ENCODE peak calls at places on chromosome 19, in five cellular contexts. One of them, this sample, is unnamed.

GRCh38 chr19:12838893-12839656 is 760 bp downstream of the MAST1 start:
- DNase-seq in activated B cell treated with CpG ODN at 0.5 μM for 24 hours: no peak
- DNase-seq in MCF 10A: no peak
- DNase-seq in foreskin fibroblast: no peak
- DNase-seq in uterus: no peak
- DNase-seq in this sample: no peak

GRCh38 chr19:608155-609000 is 18.7 kb downstream of the HCN2 start:
- DNase-seq in activated B cell treated with CpG ODN at 0.5 μM for 24 hours: no peak
- DNase-seq in MCF 10A: no peak
- DNase-seq in foreskin fibroblast: no peak
- DNase-seq in uterus: no peak
- DNase-seq in this sample: no peak

GRCh38 chr19:43395561-43395960 is 19.1 kb upstream of the TEX101 start:
- DNase-seq in activated B cell treated with CpG ODN at 0.5 μM for 24 hours: no peak
- DNase-seq in MCF 10A: peak; percentile 12
- DNase-seq in foreskin fibroblast: no peak
- DNase-seq in uterus: no peak
- DNase-seq in this sample: no peak

GRCh38 chr19:45575216-45575615 is 9.4 kb downstream of the OPA3 start:
- DNase-seq in activated B cell treated with CpG ODN at 0.5 μM for 24 hours: no peak
- DNase-seq in MCF 10A: no peak
- DNase-seq in foreskin fibroblast: no peak
- DNase-seq in uterus: no peak
- DNase-seq in this sample: no peak

GRCh38 chr19:15671891-15672579 is 852 bp upstream of the CYP4F12 start:
- DNase-seq in activated B cell treated with CpG ODN at 0.5 μM for 24 hours: no peak
- DNase-seq in MCF 10A: no peak
- DNase-seq in foreskin fibroblast: no peak
- DNase-seq in uterus: no peak
- DNase-seq in this sample: no peak

GRCh38 chr19:10748195-10748923 is 30.5 kb downstream of the DNM2 start:
- DNase-seq in activated B cell treated with CpG ODN at 0.5 μM for 24 hours: no peak
- DNase-seq in MCF 10A: no peak
- DNase-seq in foreskin fibroblast: no peak
- DNase-seq in uterus: no peak
- DNase-seq in this sample: no peak

GRCh38 chr19:38893341-38893771 is 6.1 kb downstream of the SIRT2 start:
- DNase-seq in activated B cell treated with CpG ODN at 0.5 μM for 24 hours: no peak
- DNase-seq in MCF 10A: no peak
- DNase-seq in foreskin fibroblast: no peak
- DNase-seq in uterus: no peak
- DNase-seq in this sample: no peak

GRCh38 chr19:2233601-2234280 is 2.4 kb downstream of the PLEKHJ1 start:
- DNase-seq in activated B cell treated with CpG ODN at 0.5 μM for 24 hours: no peak
- DNase-seq in MCF 10A: no peak
- DNase-seq in foreskin fibroblast: no peak
- DNase-seq in uterus: no peak
- DNase-seq in this sample: no peak

GRCh38 chr19:6057651-6058365 is 52.5 kb downstream of the RFX2 start:
- DNase-seq in activated B cell treated with CpG ODN at 0.5 μM for 24 hours: no peak
- DNase-seq in MCF 10A: no peak
- DNase-seq in foreskin fibroblast: no peak
- DNase-seq in uterus: no peak
- DNase-seq in this sample: no peak

GRCh38 chr19:2150794-2151338 is 500 bp downstream of the AP3D1 start:
- DNase-seq in activated B cell treated with CpG ODN at 0.5 μM for 24 hours: no peak
- DNase-seq in MCF 10A: peak; percentile 20
- DNase-seq in foreskin fibroblast: peak; percentile 32
- DNase-seq in uterus: no peak
- DNase-seq in this sample: no peak

GRCh38 chr19:1671716-1672037 is 19.3 kb upstream of the TCF3 start:
- DNase-seq in activated B cell treated with CpG ODN at 0.5 μM for 24 hours: no peak
- DNase-seq in MCF 10A: peak; percentile 33
- DNase-seq in foreskin fibroblast: no peak
- DNase-seq in uterus: no peak
- DNase-seq in this sample: no peak

GRCh38 chr19:35797663-35798062 is 15.0 kb downstream of the PRODH2 start:
- DNase-seq in activated B cell treated with CpG ODN at 0.5 μM for 24 hours: no peak
- DNase-seq in MCF 10A: no peak
- DNase-seq in foreskin fibroblast: no peak
- DNase-seq in uterus: no peak
- DNase-seq in this sample: no peak

GRCh38 chr19:13742756-13743155 is 21.6 kb upstream of the MRI1 start:
- DNase-seq in activated B cell treated with CpG ODN at 0.5 μM for 24 hours: no peak
- DNase-seq in MCF 10A: no peak
- DNase-seq in foreskin fibroblast: peak; percentile 80
- DNase-seq in uterus: no peak
- DNase-seq in this sample: no peak

GRCh38 chr19:17841810-17842662 is 5.7 kb downstream of the JAK3 start:
- DNase-seq in activated B cell treated with CpG ODN at 0.5 μM for 24 hours: no peak
- DNase-seq in MCF 10A: peak; percentile 83
- DNase-seq in foreskin fibroblast: peak; percentile 91
- DNase-seq in uterus: peak; percentile 75
- DNase-seq in this sample: no peak

GRCh38 chr19:28705008-28705407 is 507.9 kb downstream of the UQCRFS1 start:
- DNase-seq in activated B cell treated with CpG ODN at 0.5 μM for 24 hours: no peak
- DNase-seq in MCF 10A: no peak
- DNase-seq in foreskin fibroblast: peak; percentile 87
- DNase-seq in uterus: no peak
- DNase-seq in this sample: peak; percentile 41

GRCh38 chr19:38021356-38021755 is 114.3 kb downstream of the SIPA1L3 start:
- DNase-seq in activated B cell treated with CpG ODN at 0.5 μM for 24 hours: no peak
- DNase-seq in MCF 10A: no peak
- DNase-seq in foreskin fibroblast: peak; percentile 48
- DNase-seq in uterus: no peak
- DNase-seq in this sample: no peak

GRCh38 chr19:45440873-45441654 is 17.3 kb upstream of the ERCC1 start:
- DNase-seq in activated B cell treated with CpG ODN at 0.5 μM for 24 hours: no peak
- DNase-seq in MCF 10A: peak; percentile 39
- DNase-seq in foreskin fibroblast: peak; percentile 61
- DNase-seq in uterus: no peak
- DNase-seq in this sample: no peak

GRCh38 chr19:15683411-15683810 is 10.5 kb downstream of the CYP4F12 start:
- DNase-seq in activated B cell treated with CpG ODN at 0.5 μM for 24 hours: no peak
- DNase-seq in MCF 10A: no peak
- DNase-seq in foreskin fibroblast: no peak
- DNase-seq in uterus: no peak
- DNase-seq in this sample: no peak

GRCh38 chr19:38210458-38210987 is 13.5 kb downstream of the DPF1 start:
- DNase-seq in activated B cell treated with CpG ODN at 0.5 μM for 24 hours: no peak
- DNase-seq in MCF 10A: no peak
- DNase-seq in foreskin fibroblast: peak; percentile 69
- DNase-seq in uterus: peak; percentile 23
- DNase-seq in this sample: no peak

GRCh38 chr19:8526345-8527062 is 12.5 kb upstream of the ZNF414 start:
- DNase-seq in activated B cell treated with CpG ODN at 0.5 μM for 24 hours: peak; percentile 43
- DNase-seq in MCF 10A: peak; percentile 94
- DNase-seq in foreskin fibroblast: peak; percentile 95
- DNase-seq in uterus: peak; percentile 94
- DNase-seq in this sample: peak; percentile 63

GRCh38 chr19:35811317-35812219 is 1.1 kb downstream of the PRODH2 start:
- DNase-seq in activated B cell treated with CpG ODN at 0.5 μM for 24 hours: no peak
- DNase-seq in MCF 10A: no peak
- DNase-seq in foreskin fibroblast: no peak
- DNase-seq in uterus: no peak
- DNase-seq in this sample: no peak

GRCh38 chr19:34506026-34506370 is 24.4 kb downstream of the WTIP start:
- DNase-seq in activated B cell treated with CpG ODN at 0.5 μM for 24 hours: no peak
- DNase-seq in MCF 10A: no peak
- DNase-seq in foreskin fibroblast: no peak
- DNase-seq in uterus: no peak
- DNase-seq in this sample: no peak

GRCh38 chr19:13834308-13834790 is 39.1 kb downstream of the ZSWIM4 start:
- DNase-seq in activated B cell treated with CpG ODN at 0.5 μM for 24 hours: no peak
- DNase-seq in MCF 10A: peak; percentile 65
- DNase-seq in foreskin fibroblast: peak; percentile 76
- DNase-seq in uterus: no peak
- DNase-seq in this sample: no peak

GRCh38 chr19:47315125-47315821 is 5.6 kb downstream of the C5AR1 start:
- DNase-seq in activated B cell treated with CpG ODN at 0.5 μM for 24 hours: no peak
- DNase-seq in MCF 10A: peak; percentile 98
- DNase-seq in foreskin fibroblast: peak; percentile 97
- DNase-seq in uterus: peak; percentile 45
- DNase-seq in this sample: no peak

GRCh38 chr19:4059493-4059880 is 7.2 kb downstream of the ZBTB7A start:
- DNase-seq in activated B cell treated with CpG ODN at 0.5 μM for 24 hours: no peak
- DNase-seq in MCF 10A: peak; percentile 44
- DNase-seq in foreskin fibroblast: no peak
- DNase-seq in uterus: no peak
- DNase-seq in this sample: no peak

GRCh38 chr19:4058696-4059492 is 7.8 kb downstream of the ZBTB7A start:
- DNase-seq in activated B cell treated with CpG ODN at 0.5 μM for 24 hours: no peak
- DNase-seq in MCF 10A: no peak
- DNase-seq in foreskin fibroblast: no peak
- DNase-seq in uterus: no peak
- DNase-seq in this sample: no peak

GRCh38 chr19:4059931-4060620 is 6.6 kb downstream of the ZBTB7A start:
- DNase-seq in activated B cell treated with CpG ODN at 0.5 μM for 24 hours: no peak
- DNase-seq in MCF 10A: peak; percentile 80
- DNase-seq in foreskin fibroblast: no peak
- DNase-seq in uterus: peak; percentile 87
- DNase-seq in this sample: no peak

GRCh38 chr19:4060621-4061177 is 6.0 kb downstream of the ZBTB7A start:
- DNase-seq in activated B cell treated with CpG ODN at 0.5 μM for 24 hours: no peak
- DNase-seq in MCF 10A: no peak
- DNase-seq in foreskin fibroblast: no peak
- DNase-seq in uterus: no peak
- DNase-seq in this sample: no peak

GRCh38 chr19:4057913-4058695 is 8.6 kb downstream of the ZBTB7A start:
- DNase-seq in activated B cell treated with CpG ODN at 0.5 μM for 24 hours: no peak
- DNase-seq in MCF 10A: peak; percentile 96
- DNase-seq in foreskin fibroblast: peak; percentile 97
- DNase-seq in uterus: peak; percentile 94
- DNase-seq in this sample: peak; percentile 68
- TF ChIP-seq CTCF in activated B cell treated with CpG ODN at 0.5 μM for 24 hours: no peak
- TF ChIP-seq CTCF in MCF 10A: peak; percentile 21
- TF ChIP-seq CTCF in foreskin fibroblast: peak; percentile 15
- TF ChIP-seq CTCF in uterus: no peak
- TF ChIP-seq CTCF in this sample: peak; percentile 16

GRCh38 chr19:54653181-54653809 is 9.5 kb upstream of the LILRB4 start:
- DNase-seq in activated B cell treated with CpG ODN at 0.5 μM for 24 hours: no peak
- DNase-seq in MCF 10A: peak; percentile 53
- DNase-seq in foreskin fibroblast: peak; percentile 32
- DNase-seq in uterus: no peak
- DNase-seq in this sample: no peak
- TF ChIP-seq CTCF in activated B cell treated with CpG ODN at 0.5 μM for 24 hours: peak; percentile 88
- TF ChIP-seq CTCF in MCF 10A: peak; percentile 38
- TF ChIP-seq CTCF in foreskin fibroblast: peak; percentile 21
- TF ChIP-seq CTCF in uterus: no peak
- TF ChIP-seq CTCF in this sample: peak; percentile 31

GRCh38 chr19:49915271-49915670 is 13.7 kb upstream of the ATF5 start:
- DNase-seq in activated B cell treated with CpG ODN at 0.5 μM for 24 hours: no peak
- DNase-seq in MCF 10A: no peak
- DNase-seq in foreskin fibroblast: no peak
- DNase-seq in uterus: no peak
- DNase-seq in this sample: no peak
- TF ChIP-seq CTCF in activated B cell treated with CpG ODN at 0.5 μM for 24 hours: no peak
- TF ChIP-seq CTCF in MCF 10A: no peak
- TF ChIP-seq CTCF in foreskin fibroblast: no peak
- TF ChIP-seq CTCF in uterus: no peak
- TF ChIP-seq CTCF in this sample: no peak

GRCh38 chr19:55031178-55031577 is 6.9 kb downstream of the GP6 start:
- DNase-seq in activated B cell treated with CpG ODN at 0.5 μM for 24 hours: no peak
- DNase-seq in MCF 10A: no peak
- DNase-seq in foreskin fibroblast: no peak
- DNase-seq in uterus: no peak
- DNase-seq in this sample: no peak

GRCh38 chr19:55032170-55032569 is 5.9 kb downstream of the GP6 start:
- DNase-seq in activated B cell treated with CpG ODN at 0.5 μM for 24 hours: no peak
- DNase-seq in MCF 10A: no peak
- DNase-seq in foreskin fibroblast: no peak
- DNase-seq in uterus: no peak
- DNase-seq in this sample: no peak

GRCh38 chr19:55024111-55024510 is 14.0 kb downstream of the GP6 start:
- DNase-seq in activated B cell treated with CpG ODN at 0.5 μM for 24 hours: no peak
- DNase-seq in MCF 10A: no peak
- DNase-seq in foreskin fibroblast: no peak
- DNase-seq in uterus: no peak
- DNase-seq in this sample: no peak

GRCh38 chr19:55027472-55028337 is 10.4 kb downstream of the GP6 start:
- DNase-seq in activated B cell treated with CpG ODN at 0.5 μM for 24 hours: no peak
- DNase-seq in MCF 10A: peak; percentile 24
- DNase-seq in foreskin fibroblast: no peak
- DNase-seq in uterus: no peak
- DNase-seq in this sample: no peak

GRCh38 chr19:55028757-55029156 is 9.3 kb downstream of the GP6 start:
- DNase-seq in activated B cell treated with CpG ODN at 0.5 μM for 24 hours: no peak
- DNase-seq in MCF 10A: no peak
- DNase-seq in foreskin fibroblast: no peak
- DNase-seq in uterus: no peak
- DNase-seq in this sample: no peak
- TF ChIP-seq CTCF in activated B cell treated with CpG ODN at 0.5 μM for 24 hours: no peak
- TF ChIP-seq CTCF in MCF 10A: no peak
- TF ChIP-seq CTCF in foreskin fibroblast: no peak
- TF ChIP-seq CTCF in uterus: no peak
- TF ChIP-seq CTCF in this sample: no peak

DNA sequence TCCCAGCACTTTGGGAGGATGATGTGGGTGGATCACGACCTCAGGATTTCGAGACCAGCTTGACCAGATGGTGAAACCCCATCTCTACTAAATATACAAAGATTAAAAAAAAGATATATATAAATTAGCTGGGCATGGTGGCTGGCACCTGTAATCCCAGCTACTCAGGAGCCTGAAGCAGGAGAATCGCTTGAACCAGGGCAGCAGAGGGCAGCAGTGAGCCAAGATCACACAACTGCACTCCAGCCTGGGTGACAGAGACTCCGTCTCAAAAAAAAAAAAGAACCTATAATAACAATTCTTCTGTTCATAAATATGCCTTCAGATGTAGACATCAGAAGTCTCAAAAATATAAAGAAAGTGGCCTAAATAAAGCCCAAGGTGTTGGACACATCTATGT is 7.6 kb downstream of the ZNF737 start:
- DNase-seq in activated B cell treated with CpG ODN at 0.5 μM for 24 hours: no peak
- DNase-seq in MCF 10A: no peak
- DNase-seq in foreskin fibroblast: no peak
- DNase-seq in uterus: no peak
- DNase-seq in this sample: no peak
- TF ChIP-seq CTCF in activated B cell treated with CpG ODN at 0.5 μM for 24 hours: no peak
- TF ChIP-seq CTCF in MCF 10A: no peak
- TF ChIP-seq CTCF in foreskin fibroblast: no peak
- TF ChIP-seq CTCF in uterus: no peak
- TF ChIP-seq CTCF in this sample: peak; percentile 8

DNA sequence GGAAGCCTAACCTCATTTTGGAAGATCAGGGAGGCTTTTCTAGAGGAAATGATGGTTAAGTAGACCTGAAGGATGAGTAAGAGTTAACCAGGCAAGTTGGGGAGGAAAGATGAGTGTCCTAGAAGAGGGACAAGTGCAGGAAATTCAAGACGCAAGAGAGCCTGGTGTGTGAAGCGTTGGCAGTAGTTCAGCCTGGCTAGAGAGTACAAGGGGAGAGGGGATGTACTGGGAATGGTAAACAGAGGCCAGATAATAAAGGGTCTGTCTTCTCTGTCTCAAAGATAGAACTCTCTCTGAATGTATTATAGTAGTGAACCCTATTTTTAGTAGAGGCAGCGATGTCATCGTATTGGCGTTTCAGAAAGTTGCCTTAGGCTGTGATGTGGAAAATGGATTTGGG is 9.7 kb downstream of the DPY19L3 start:
- DNase-seq in activated B cell treated with CpG ODN at 0.5 μM for 24 hours: no peak
- DNase-seq in MCF 10A: no peak
- DNase-seq in foreskin fibroblast: peak; percentile 35
- DNase-seq in uterus: no peak
- DNase-seq in this sample: no peak
- TF ChIP-seq CTCF in activated B cell treated with CpG ODN at 0.5 μM for 24 hours: no peak
- TF ChIP-seq CTCF in MCF 10A: no peak
- TF ChIP-seq CTCF in foreskin fibroblast: no peak
- TF ChIP-seq CTCF in uterus: no peak
- TF ChIP-seq CTCF in this sample: no peak

This sample was measured in HFF-Myc.